ENCODE peak calls at places on chromosome 14, in five cellular contexts. C, R, U, M and Y are unnamed samples.

GRCh38 chr14:40197344-40197743 is 765.1 kb upstream of the FBXO33 start:
- DNase-seq in C (no peak), R (no peak), U (no peak), M (no peak), Y (no peak)

GRCh38 chr14:46018846-46019420 is 632.6 kb downstream of the RPL10L start:
- DNase-seq in C (no peak), R (no peak), U (no peak), M (no peak), Y (no peak)

GRCh38 chr14:100440758-100441203 is 117.6 kb downstream of the SLC25A47 start:
- DNase-seq in C (no peak), R (peak), U (no peak), M (peak), Y (peak)

GRCh38 chr14:100440207-100440631 is 117.1 kb downstream of the SLC25A47 start:
- DNase-seq in C (peak), R (peak), U (peak), M (peak), Y (peak)

GRCh38 chr14:101480747-101481530 is 80.4 kb upstream of the DIO3 start:
- DNase-seq in C (no peak), R (peak), U (peak), M (peak), Y (peak)

GRCh38 chr14:99792551-99793212 is 531 bp upstream of the EML1 start:
- DNase-seq in C (no peak), R (peak), U (no peak), M (peak), Y (no peak)

GRCh38 chr14:67241416-67242362 is at the start of gene PALS1:
- DNase-seq in C (no peak), R (no peak), U (peak), M (peak), Y (peak)

GRCh38 chr14:54253195-54253947 is 143.4 kb upstream of the CDKN3 start:
- DNase-seq in C (no peak), R (no peak), U (peak), M (peak), Y (peak)

GRCh38 chr14:70086685-70087379 is 101.9 kb downstream of the SLC8A3 start:
- DNase-seq in C (peak), R (no peak), U (peak), M (peak), Y (no peak)

GRCh38 chr14:71523630-71524320 is 408.5 kb upstream of the RGS6 start:
- DNase-seq in C (no peak), R (no peak), U (no peak), M (no peak), Y (no peak)

GRCh38 chr14:64732536-64733120 is 28.4 kb downstream of the PLEKHG3 start:
- DNase-seq in C (no peak), R (no peak), U (no peak), M (no peak), Y (no peak)

GRCh38 chr14:36502558-36503508 is 17.2 kb downstream of the NKX2-1 start:
- DNase-seq in C (no peak), R (no peak), U (no peak), M (no peak), Y (no peak)

GRCh38 chr14:48937796-48938195 is 648.4 kb downstream of the RPS29 start:
- DNase-seq in C (no peak), R (no peak), U (peak), M (peak), Y (peak)

GRCh38 chr14:71166434-71166833 is 259.2 kb downstream of the PCNX1 start:
- DNase-seq in C (peak), R (no peak), U (peak), M (peak), Y (peak)

GRCh38 chr14:41859336-41859735 is 252.7 kb downstream of the LRFN5 start:
- DNase-seq in C (peak), R (no peak), U (no peak), M (peak), Y (no peak)

GRCh38 chr14:49586673-49587460 is 687 bp upstream of the RPS29 start:
- DNase-seq in C (peak), R (peak), U (peak), M (peak), Y (no peak)

GRCh38 chr14:51534623-51535022 is 117.1 kb upstream of the FRMD6 start:
- DNase-seq in C (no peak), R (no peak), U (peak), M (peak), Y (no peak)

GRCh38 chr14:94387051-94388026 is 1.1 kb downstream of the SERPINA1 start:
- DNase-seq in C (no peak), R (peak), U (no peak), M (no peak), Y (no peak)

GRCh38 chr14:75234173-75234855 is 44.3 kb upstream of the FOS start:
- DNase-seq in C (no peak), R (no peak), U (peak), M (peak), Y (peak)

GRCh38 chr14:84090837-84091236 is 1439.1 kb upstream of the FLRT2 start:
- DNase-seq in C (no peak), R (no peak), U (no peak), M (no peak), Y (no peak)

GRCh38 chr14:47674546-47675238 is 713 bp downstream of the MDGA2 start:
- DNase-seq in C (no peak), R (no peak), U (peak), M (peak), Y (no peak)

GRCh38 chr14:53955671-53956426 is 776 bp downstream of the BMP4 start:
- DNase-seq in C (no peak), R (peak), U (peak), M (no peak), Y (no peak)

GRCh38 chr14:75022655-75023054 is 19.9 kb downstream of the EIF2B2 start:
- DNase-seq in C (peak), R (no peak), U (peak), M (peak), Y (no peak)

GRCh38 chr14:71672596-71672995 is 259.6 kb upstream of the RGS6 start:
- DNase-seq in C (no peak), R (no peak), U (no peak), M (peak), Y (no peak)

GRCh38 chr14:73253721-73254120 is 16.4 kb downstream of the PAPLN start:
- DNase-seq in C (no peak), R (no peak), U (no peak), M (no peak), Y (no peak)

GRCh38 chr14:67919259-67919658 is 99.7 kb downstream of the RAD51B start:
- DNase-seq in C (no peak), R (no peak), U (no peak), M (no peak), Y (no peak)

GRCh38 chr14:51367600-51367931 is 127.5 kb downstream of the TMX1 start:
- DNase-seq in C (no peak), R (no peak), U (no peak), M (peak), Y (no peak)

GRCh38 chr14:100263141-100263540 is 24.2 kb downstream of the YY1 start:
- DNase-seq in C (no peak), R (no peak), U (peak), M (peak), Y (no peak)

GRCh38 chr14:94646066-94646465 is 33.9 kb downstream of the SERPINA3 start:
- DNase-seq in C (no peak), R (peak), U (no peak), M (no peak), Y (no peak)

GRCh38 chr14:42683690-42684089 is 1077.0 kb downstream of the LRFN5 start:
- DNase-seq in C (no peak), R (no peak), U (no peak), M (no peak), Y (no peak)

GRCh38 chr14:71410578-71411279 is 503.5 kb downstream of the PCNX1 start:
- DNase-seq in C (no peak), R (no peak), U (no peak), M (no peak), Y (no peak)

GRCh38 chr14:104680806-104681688 is 8.4 kb upstream of the INF2 start:
- DNase-seq in C (peak), R (peak), U (peak), M (peak), Y (peak)
- H3K4me3 ChIP-seq in C (no peak), R (no peak), U (no peak), M (peak), Y (peak)

GRCh38 chr14:76848879-76849278 is 22.7 kb downstream of the LRRC74A start:
- DNase-seq in C (no peak), R (no peak), U (no peak), M (no peak), Y (no peak)
- TF ChIP-seq CTCF in C (no peak), R (no peak), U (no peak), M (no peak), Y (no peak)

DNA sequence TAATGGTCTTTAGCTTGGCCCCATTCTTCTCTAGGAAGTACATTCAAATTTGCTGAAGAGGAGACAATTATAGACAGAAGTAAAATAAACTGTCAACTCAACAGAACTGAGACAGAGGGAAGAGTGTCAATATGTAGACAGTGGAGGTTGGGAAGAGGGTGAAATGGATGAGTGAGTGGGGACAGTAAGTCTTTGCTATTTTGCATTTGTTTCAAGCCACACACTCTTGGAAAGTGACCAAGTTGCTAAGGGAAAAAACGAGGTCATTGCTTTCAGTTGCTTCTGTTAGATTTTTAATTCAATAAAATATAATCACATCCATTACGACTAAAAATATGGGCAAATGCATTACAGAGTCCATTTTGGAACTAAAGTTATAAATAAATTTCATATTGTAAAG is 47.8 kb downstream of the BTBD7 start:
- DNase-seq in C (no peak), R (no peak), U (no peak), M (peak), Y (no peak)
- H3K4me3 ChIP-seq in C (no peak), R (no peak), U (no peak), M (no peak), Y (no peak)

GRCh38 chr14:55416866-55417265 is 5.2 kb upstream of the ATG14 start:
- DNase-seq in C (peak), R (no peak), U (peak), M (peak), Y (no peak)
- TF ChIP-seq CTCF in C (peak), R (no peak), U (peak), M (peak), Y (peak)

GRCh38 chr14:22897357-22897756 is 14.3 kb downstream of the REM2 start:
- DNase-seq in C (no peak), R (no peak), U (no peak), M (no peak), Y (no peak)
- H3K4me3 ChIP-seq in C (no peak), R (no peak), U (no peak), M (no peak), Y (no peak)

GRCh38 chr14:90193925-90194324 is 62.4 kb upstream of the PSMC1 start:
- DNase-seq in C (peak), R (no peak), U (no peak), M (no peak), Y (no peak)
- TF ChIP-seq CTCF in C (peak), R (no peak), U (no peak), M (peak), Y (peak)

GRCh38 chr14:88045705-88046104 is 40.8 kb downstream of the GPR65 start:
- DNase-seq in C (no peak), R (no peak), U (no peak), M (no peak), Y (no peak)
- H3K4me3 ChIP-seq in C (no peak), R (no peak), U (no peak), M (no peak), Y (no peak)

DNA sequence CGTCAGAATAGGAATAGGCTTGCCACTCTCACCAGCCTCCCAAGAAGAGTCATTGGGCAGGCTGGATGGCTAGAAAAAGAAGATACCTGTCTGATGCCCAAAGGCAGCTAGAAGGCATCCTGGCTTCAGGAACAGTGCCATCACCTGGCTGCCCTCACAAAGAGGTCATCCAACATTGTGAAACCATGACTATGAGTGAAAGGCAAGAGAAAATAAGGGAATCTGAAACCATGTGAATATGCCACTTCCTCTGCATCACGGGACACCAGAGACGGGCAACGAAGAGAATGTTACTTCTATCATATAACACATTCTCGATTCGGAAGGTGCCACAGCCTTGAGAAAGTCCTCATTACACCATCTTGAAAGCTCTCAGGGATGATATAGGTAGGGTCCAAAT is 182.0 kb downstream of the DAD1 start:
- DNase-seq in C (no peak), R (no peak), U (no peak), M (no peak), Y (no peak)
- TF ChIP-seq CTCF in C (no peak), R (no peak), U (no peak), M (no peak), Y (no peak)